ENCODE peak calls at places on chromosomes 12 and 14, in five cellular contexts. Y is heart left ventricle, B is endothelial cell of umbilical vein, F is IMR-90, G is transverse colon. P is an unnamed sample.

GRCh38 chr12:118189761-118190181 is 53.8 kb downstream of the PEBP1 start:
- DNase-seq in G (no peak), Y (peak; percentile 27), B (peak; percentile 47), F (peak; percentile 82), P (no peak)

GRCh38 chr12:90253674-90254181 is 545.1 kb upstream of the ATP2B1 start:
- DNase-seq in F (peak; percentile 92), Y (peak; percentile 35), B (peak; percentile 90), G (peak; percentile 75), P (peak; percentile 47)

GRCh38 chr14:71175491-71175890 is 268.2 kb downstream of the PCNX1 start:
- DNase-seq in G (no peak), B (no peak), F (no peak), Y (no peak), P (no peak)

GRCh38 chr12:42725839-42726238 is 136.3 kb upstream of the PRICKLE1 start:
- DNase-seq in F (peak; percentile 94), Y (no peak), G (no peak), B (peak; percentile 64), P (peak; percentile 11)

GRCh38 chr14:71358209-71358931 is 451.1 kb downstream of the PCNX1 start:
- DNase-seq in G (no peak), B (no peak), Y (no peak), F (peak; percentile 82), P (no peak)

GRCh38 chr14:24851837-24852236 is 198.1 kb downstream of the STXBP6 start:
- DNase-seq in Y (no peak), B (no peak), F (peak; percentile 51), G (no peak), P (no peak)

GRCh38 chr14:55348766-55349453 is 62.7 kb downstream of the ATG14 start:
- DNase-seq in F (no peak), Y (no peak), B (no peak), G (no peak), P (no peak)

GRCh38 chr12:25553083-25553482 is at the start of gene LMNTD1:
- DNase-seq in B (no peak), F (peak; percentile 89), G (no peak), Y (no peak), P (no peak)

GRCh38 chr14:41403360-41403759 is 203.3 kb upstream of the LRFN5 start:
- DNase-seq in F (no peak), Y (no peak), B (no peak), G (no peak), P (no peak)

GRCh38 chr12:117189725-117190209 is 503 bp downstream of the FBXO21 start:
- DNase-seq in F (peak; percentile 45), B (peak; percentile 44), G (peak; percentile 26), Y (peak; percentile 21), P (peak; percentile 55)

GRCh38 chr12:96219700-96220206 is 25.6 kb downstream of the ELK3 start:
- DNase-seq in Y (no peak), B (peak; percentile 96), G (no peak), F (peak; percentile 98), P (peak; percentile 85)

GRCh38 chr12:18700254-18700653 is 37.6 kb downstream of the PLCZ1 start:
- DNase-seq in B (no peak), Y (peak; percentile 27), F (peak; percentile 96), G (no peak), P (no peak)

GRCh38 chr14:34064349-34064748 is 113.5 kb upstream of the EGLN3 start:
- DNase-seq in B (no peak), Y (peak; percentile 53), F (peak; percentile 11), G (peak; percentile 31), P (no peak)

GRCh38 chr14:61280526-61281185 is 482 bp downstream of the TMEM30B start:
- DNase-seq in B (peak; percentile 86), G (peak; percentile 69), F (peak; percentile 34), Y (peak; percentile 57), P (no peak)
- TF ChIP-seq POLR2A in B (peak; percentile 33), G (peak; percentile 68), F (no peak), Y (no peak), P (no peak)

GRCh38 chr14:90397401-90398314 is 829 bp downstream of the CALM1 start:
- DNase-seq in F (peak; percentile 24), B (peak; percentile 43), Y (peak; percentile 84), G (peak; percentile 66), P (peak; percentile 71)
- TF ChIP-seq POLR2A in F (no peak), B (no peak), Y (no peak), G (no peak), P (peak; percentile 51)

GRCh38 chr14:104972301-104973211 is 5.6 kb downstream of the AHNAK2 start:
- DNase-seq in Y (no peak), B (peak; percentile 63), F (no peak), G (peak; percentile 84), P (peak; percentile 75)
- TF ChIP-seq POLR2A in Y (no peak), B (no peak), F (no peak), G (peak; percentile 75), P (peak; percentile 13)

GRCh38 chr12:57008113-57008687 is 1.9 kb upstream of the ZBTB39 start:
- DNase-seq in F (peak; percentile 82), G (no peak), Y (no peak), B (peak; percentile 73), P (peak; percentile 65)

GRCh38 chr12:57006809-57007475 is 596 bp upstream of the ZBTB39 start:
- DNase-seq in Y (no peak), B (no peak), G (no peak), F (no peak), P (no peak)

GRCh38 chr12:57004651-57005050 is 1.7 kb downstream of the ZBTB39 start:
- DNase-seq in B (no peak), G (no peak), F (no peak), Y (no peak), P (no peak)

GRCh38 chr12:57003395-57003794 is 3.0 kb downstream of the ZBTB39 start:
- DNase-seq in G (no peak), B (no peak), F (no peak), Y (no peak), P (no peak)

DNA sequence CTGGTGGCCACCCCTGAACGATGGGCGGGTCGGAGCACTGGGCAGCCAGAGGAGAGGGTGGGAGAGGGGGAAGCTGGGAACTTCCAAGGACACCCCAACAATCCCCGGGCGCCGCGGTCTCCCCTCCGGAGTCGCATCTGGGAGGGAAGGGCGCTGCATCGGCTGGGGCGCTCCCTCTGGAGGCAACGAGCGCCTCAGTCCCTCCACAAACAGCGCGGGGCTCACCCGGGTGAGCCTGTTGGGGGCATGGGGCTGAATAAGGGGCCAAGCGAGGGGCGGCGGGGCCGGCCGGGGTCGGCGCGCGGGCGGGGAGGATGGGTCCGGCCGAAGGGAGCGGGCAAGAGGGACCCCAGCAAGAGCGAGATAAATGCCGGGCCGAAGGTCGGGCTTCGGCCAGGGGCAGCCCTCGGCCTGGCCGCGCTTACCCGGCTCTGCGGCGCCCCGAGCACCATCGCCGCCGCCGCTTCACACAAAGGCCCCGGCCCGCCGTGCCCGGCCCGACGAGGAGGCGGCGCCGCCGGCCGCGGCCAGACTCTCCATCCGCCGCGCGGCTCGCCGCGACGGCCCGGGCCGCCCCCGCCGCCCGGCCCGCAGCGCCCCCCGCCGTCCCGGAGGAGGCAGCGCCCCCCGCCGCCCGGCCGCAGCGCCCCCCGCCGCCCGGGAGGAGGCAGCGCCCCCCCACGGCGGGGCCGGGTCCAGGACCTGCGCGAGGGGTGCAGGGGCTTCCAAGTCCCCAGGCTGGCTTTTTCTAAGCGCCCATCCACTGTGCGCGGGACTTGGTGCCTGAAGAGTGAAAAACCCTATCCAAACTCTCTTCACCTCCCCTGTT is at the start of gene ZBTB39:
- DNase-seq in G (peak; percentile 65), Y (peak; percentile 68), B (peak; percentile 37), F (peak; percentile 35), P (peak; percentile 68)
- TF ChIP-seq POLR2A in G (no peak), Y (no peak), B (peak; percentile 73), F (peak; percentile 46), P (peak; percentile 74)

GRCh38 chr12:29638528-29638927 is 141.0 kb upstream of the OVCH1 start:
- DNase-seq in F (no peak), B (no peak), Y (no peak), G (no peak), P (no peak)

GRCh38 chr12:29644536-29645162 is 139.1 kb downstream of the TMTC1 start:
- DNase-seq in F (no peak), Y (no peak), B (no peak), G (no peak), P (no peak)

GRCh38 chr12:29639893-29640495 is 142.5 kb upstream of the OVCH1 start:
- DNase-seq in G (no peak), B (no peak), F (no peak), Y (peak; percentile 32), P (no peak)

DNA sequence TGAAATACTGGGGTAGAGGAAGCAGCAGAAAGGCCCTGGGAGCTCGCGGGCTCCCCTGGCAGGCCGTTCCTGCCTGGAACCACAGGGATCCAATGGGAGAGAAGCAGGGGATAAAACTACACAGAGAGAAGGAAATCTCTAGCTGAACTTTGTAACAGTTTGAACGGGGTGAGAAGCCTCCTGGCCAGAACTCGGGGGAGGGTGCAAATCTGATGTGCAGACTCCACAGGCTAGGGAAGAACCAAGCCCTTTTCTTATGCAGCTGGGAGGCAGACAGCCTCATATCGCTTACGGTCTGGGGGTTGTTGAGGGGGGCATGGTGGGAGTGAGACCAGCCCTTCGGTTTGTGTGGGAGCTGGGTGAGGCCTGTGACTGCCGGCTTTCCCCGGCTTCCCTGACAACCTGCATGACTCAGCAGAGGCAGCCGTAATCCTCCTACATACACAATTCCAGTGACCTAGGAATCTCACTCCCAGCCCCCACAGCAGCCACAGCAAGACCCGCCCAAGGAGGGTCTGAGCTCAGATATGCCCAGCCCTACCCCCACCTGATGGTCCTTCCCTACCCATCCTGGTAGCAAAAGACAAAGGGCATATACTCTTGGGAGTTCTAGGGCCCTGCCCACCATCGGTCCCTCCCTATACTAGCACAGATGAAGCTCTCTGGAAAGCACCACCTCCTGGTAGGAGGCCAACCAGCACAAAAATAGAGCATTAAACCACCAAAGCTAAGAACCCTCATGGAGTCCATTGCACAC is 143.0 kb downstream of the TMTC1 start:
- DNase-seq in G (no peak), F (peak; percentile 68), Y (peak; percentile 63), B (no peak), P (no peak)
- TF ChIP-seq POLR2A in G (no peak), F (no peak), Y (no peak), B (no peak), P (no peak)

GRCh38 chr14:73755434-73756014 is 41.3 kb upstream of the PNMA1 start:
- DNase-seq in Y (no peak), G (peak; percentile 77), F (no peak), B (peak; percentile 34), P (no peak)
- TF ChIP-seq POLR2A in Y (no peak), G (peak; percentile 79), F (no peak), B (no peak), P (no peak)

GRCh38 chr12:122473543-122474323 is 27.0 kb downstream of the ZCCHC8 start:
- DNase-seq in B (no peak), G (no peak), F (peak; percentile 49), Y (no peak), P (peak; percentile 54)
- TF ChIP-seq POLR2A in B (no peak), G (no peak), F (no peak), Y (no peak), P (no peak)

GRCh38 chr12:49347307-49348237 is 884 bp downstream of the DNAJC22 start:
- DNase-seq in G (peak; percentile 91), F (peak; percentile 89), Y (peak; percentile 80), B (peak; percentile 69), P (peak; percentile 100)
- TF ChIP-seq POLR2A in G (peak; percentile 78), F (peak; percentile 74), Y (no peak), B (no peak), P (peak; percentile 51)

GRCh38 chr12:68831272-68831671 is 23.3 kb downstream of the MDM2 start:
- DNase-seq in B (no peak), Y (no peak), G (no peak), F (no peak), P (no peak)
- TF ChIP-seq POLR2A in B (no peak), Y (no peak), G (no peak), F (no peak), P (no peak)

GRCh38 chr12:389138-390096 is at the start of gene KDM5A:
- DNase-seq in G (peak; percentile 94), B (peak; percentile 94), Y (peak; percentile 92), F (peak; percentile 94), P (peak; percentile 75)
- TF ChIP-seq POLR2A in G (peak; percentile 81), B (peak; percentile 79), Y (no peak), F (peak; percentile 88), P (peak; percentile 43)